ENCODE peak calls at places on chromosomes 1 and 21, in four cellular contexts. H is fibroblast of lung, N is AG04450, Q is breast epithelium. W is an unnamed sample.

GRCh38 chr1:3922201-3922725 is 22.2 kb upstream of the C1orf174 start:
- DNase-seq in N (no peak), Q (no peak), H (no peak), W (no peak)

GRCh38 chr1:200378096-200378495 is 31.7 kb downstream of the ZNF281 start:
- DNase-seq in Q (no peak), N (no peak), H (no peak), W (no peak)

GRCh38 chr1:169601096-169601881 is 15.0 kb upstream of the F5 start:
- DNase-seq in Q (no peak), N (no peak), H (peak), W (no peak)

GRCh38 chr21:35294231-35294898 is 245.3 kb upstream of the RUNX1 start:
- DNase-seq in N (no peak), H (no peak), Q (peak), W (no peak)

GRCh38 chr1:80053613-80054012 is 1047.1 kb upstream of the ADGRL4 start:
- DNase-seq in Q (no peak), H (no peak), N (no peak), W (no peak)

GRCh38 chr21:45153358-45154318 is 79.3 kb downstream of the ADARB1 start:
- DNase-seq in Q (no peak), N (no peak), H (peak), W (no peak)

GRCh38 chr21:34004013-34004938 is 69.1 kb upstream of the MRPS6 start:
- DNase-seq in H (peak), Q (no peak), N (peak), W (no peak)

GRCh38 chr1:39090757-39091156 is 64.6 kb downstream of the NDUFS5 start:
- DNase-seq in H (no peak), Q (no peak), N (no peak), W (no peak)

GRCh38 chr1:87200875-87201638 is 127.6 kb upstream of the LMO4 start:
- DNase-seq in H (no peak), N (no peak), Q (no peak), W (no peak)

GRCh38 chr1:177862916-177863315 is 106.9 kb downstream of the SEC16B start:
- DNase-seq in Q (no peak), N (no peak), H (no peak), W (no peak)

GRCh38 chr1:151061012-151061401 is 810 bp downstream of the MLLT11 start:
- DNase-seq in N (no peak), Q (no peak), H (peak), W (no peak)

GRCh38 chr1:219927956-219928790 is at the start of gene SLC30A10:
- DNase-seq in N (no peak), Q (no peak), H (peak), W (no peak)

GRCh38 chr21:35102488-35103407 is 53.6 kb upstream of the RUNX1 start:
- DNase-seq in N (no peak), H (no peak), Q (no peak), W (no peak)

GRCh38 chr1:31297273-31298247 is 728 bp downstream of the ZCCHC17 start:
- DNase-seq in H (peak), N (no peak), Q (no peak), W (no peak)

GRCh38 chr21:34844033-34844923 is 175.5 kb downstream of the CLIC6 start:
- DNase-seq in H (peak), Q (no peak), N (no peak), W (no peak)

GRCh38 chr1:160672789-160673695 is 26.2 kb upstream of the SLAMF1 start:
- DNase-seq in H (no peak), Q (no peak), N (no peak), W (no peak)

GRCh38 chr1:159781992-159782391 is 1.2 kb downstream of the DUSP23 start:
- DNase-seq in Q (no peak), N (no peak), H (no peak), W (no peak)

GRCh38 chr1:155127105-155127671 is 488 bp upstream of the EFNA1 start:
- DNase-seq in H (peak), Q (peak), N (no peak), W (no peak)

DNA sequence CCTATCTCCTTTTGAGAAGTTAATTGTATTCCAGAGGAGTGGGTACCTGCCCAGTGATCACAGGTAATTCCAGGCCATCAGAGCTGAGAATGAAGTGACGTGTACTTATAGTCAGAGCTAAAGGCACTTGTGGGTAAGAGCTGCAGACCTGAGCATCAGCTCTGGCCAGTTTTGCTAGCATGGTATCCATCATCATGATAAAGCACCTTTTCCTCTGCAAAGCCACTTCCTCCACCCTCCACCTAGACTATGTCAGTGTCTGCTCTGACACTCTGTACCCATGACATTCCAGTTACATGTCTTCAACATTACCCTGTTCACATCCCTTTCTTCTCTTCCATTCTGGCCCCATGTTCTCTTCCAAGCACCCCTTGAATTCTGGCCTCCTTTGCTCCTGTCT is 157.3 kb downstream of the GRIK3 start:
- DNase-seq in Q (no peak), N (no peak), H (no peak), W (no peak)
- H3K4me3 ChIP-seq in Q (no peak), N (no peak), H (no peak), W (no peak)

GRCh38 chr1:235093013-235093618 is 35.5 kb downstream of the TOMM20 start:
- DNase-seq in H (peak), Q (no peak), N (no peak), W (no peak)
- H3K4me3 ChIP-seq in H (no peak), Q (no peak), N (no peak), W (no peak)

DNA sequence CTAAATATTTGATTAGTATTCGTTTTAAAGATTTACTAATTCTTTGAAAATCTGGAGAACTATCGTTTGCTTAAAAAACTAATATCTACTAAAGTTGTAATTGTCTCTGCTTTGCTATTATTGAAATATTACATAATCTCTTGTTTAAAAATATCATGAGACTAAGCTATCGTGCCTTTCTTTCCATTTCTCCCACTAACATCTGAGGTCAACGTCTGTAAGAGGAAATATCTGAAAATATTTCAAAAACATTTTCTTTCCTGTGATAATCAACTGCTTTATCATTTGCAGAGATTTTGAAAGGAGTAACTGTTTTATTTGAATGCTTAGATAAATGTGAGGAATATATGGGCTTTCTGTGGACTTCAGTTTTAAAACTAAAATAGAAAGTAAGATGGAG is 694.1 kb downstream of the USP25 start:
- DNase-seq in N (no peak), Q (no peak), H (no peak), W (no peak)
- H3K4me3 ChIP-seq in N (no peak), Q (peak), H (peak), W (no peak)

GRCh38 chr1:93700532-93701469 is 19.2 kb upstream of the BCAR3 start:
- DNase-seq in Q (no peak), H (no peak), N (no peak), W (no peak)

GRCh38 chr1:93699676-93700168 is 18.1 kb upstream of the BCAR3 start:
- DNase-seq in H (peak), N (no peak), Q (no peak), W (no peak)

GRCh38 chr1:93702828-93703183 is 21.2 kb upstream of the BCAR3 start:
- DNase-seq in H (no peak), N (no peak), Q (no peak), W (no peak)

GRCh38 chr1:93702102-93702827 is 20.6 kb upstream of the BCAR3 start:
- DNase-seq in H (peak), N (no peak), Q (no peak), W (no peak)

GRCh38 chr1:93701619-93702018 is 20.0 kb upstream of the BCAR3 start:
- DNase-seq in Q (peak), N (peak), H (peak), W (peak)
- H3K4me3 ChIP-seq in Q (no peak), N (no peak), H (no peak), W (no peak)

DNA sequence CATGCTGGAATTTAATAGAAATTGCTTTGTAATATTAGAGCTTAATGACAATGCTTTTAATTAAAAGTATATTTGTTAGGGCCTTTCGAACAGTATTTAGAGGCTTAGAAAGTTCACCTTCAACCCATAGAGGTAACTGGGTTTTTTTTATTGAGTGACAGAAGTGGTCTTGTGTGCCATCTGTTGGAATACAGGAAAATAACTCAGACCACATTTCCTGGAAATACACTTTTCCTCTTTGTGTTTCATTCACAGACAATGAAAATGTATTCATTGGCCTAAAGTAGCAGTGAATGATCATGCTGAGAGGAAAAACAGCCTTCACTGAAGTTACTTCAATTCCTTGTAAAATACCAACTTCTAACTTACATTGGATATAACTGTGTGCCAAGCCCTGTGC is 83.6 kb upstream of the L1TD1 start:
- DNase-seq in Q (no peak), H (no peak), N (no peak), W (no peak)
- H3K4me3 ChIP-seq in Q (no peak), H (no peak), N (no peak), W (no peak)

GRCh38 chr1:1426961-1427934 is 6.2 kb upstream of the ANKRD65 start:
- DNase-seq in H (no peak), Q (peak), N (no peak), W (no peak)
- H3K4me3 ChIP-seq in H (no peak), Q (peak), N (peak), W (peak)

GRCh38 chr1:185450917-185451316 is 133.9 kb upstream of the IVNS1ABP start:
- DNase-seq in N (no peak), Q (no peak), H (no peak), W (no peak)

GRCh38 chr1:185449378-185450101 is 132.5 kb upstream of the IVNS1ABP start:
- DNase-seq in Q (no peak), N (no peak), H (no peak), W (no peak)

GRCh38 chr1:185448591-185449186 is 131.6 kb upstream of the IVNS1ABP start:
- DNase-seq in Q (no peak), N (no peak), H (peak), W (no peak)

GRCh38 chr1:185450123-185450788 is 133.2 kb upstream of the IVNS1ABP start:
- DNase-seq in Q (no peak), N (no peak), H (no peak), W (no peak)

GRCh38 chr1:185453496-185454192 is 136.6 kb upstream of the IVNS1ABP start:
- DNase-seq in H (peak), Q (no peak), N (peak), W (peak)
- H3K4me3 ChIP-seq in H (no peak), Q (no peak), N (no peak), W (no peak)

W was measured in AG04449.